ENCODE peak calls at places on chromosomes 16 and 17, in ten cellular contexts. One of them, this sample, is unnamed. For H3K36me3, the result is how much of the 10 kb centered on the place peaks cover.

GRCh38 chr17:75875940-75876189 is 2.5 kb downstream of the TRIM47 start:
- DNase-seq in ovary: no peak
- DNase-seq in CD8-positive, alpha-beta T cell: no peak
- DNase-seq in breast epithelium: peak
- DNase-seq in prostate gland: peak
- DNase-seq in left ventricle myocardium inferior: no peak
- DNase-seq in osteoblast: no peak
- DNase-seq in uterus: peak
- DNase-seq in heart left ventricle: peak
- DNase-seq in GM23338: no peak
- DNase-seq in this sample: no peak

GRCh38 chr17:36937961-36938565 is 788 bp downstream of the LHX1 start:
- DNase-seq in ovary: no peak
- DNase-seq in CD8-positive, alpha-beta T cell: no peak
- DNase-seq in breast epithelium: no peak
- DNase-seq in prostate gland: no peak
- DNase-seq in left ventricle myocardium inferior: no peak
- DNase-seq in osteoblast: peak
- DNase-seq in uterus: no peak
- DNase-seq in heart left ventricle: no peak
- DNase-seq in GM23338: peak
- DNase-seq in this sample: no peak

GRCh38 chr17:44842748-44843147 is 4.9 kb upstream of the HIGD1B start:
- DNase-seq in ovary: no peak
- DNase-seq in CD8-positive, alpha-beta T cell: no peak
- DNase-seq in breast epithelium: no peak
- DNase-seq in prostate gland: no peak
- DNase-seq in left ventricle myocardium inferior: no peak
- DNase-seq in osteoblast: peak
- DNase-seq in uterus: no peak
- DNase-seq in heart left ventricle: peak
- DNase-seq in GM23338: peak
- DNase-seq in this sample: no peak

GRCh38 chr17:77375917-77376651 is 235.3 kb downstream of the SEC14L1 start:
- DNase-seq in ovary: peak
- DNase-seq in CD8-positive, alpha-beta T cell: peak
- DNase-seq in breast epithelium: peak
- DNase-seq in prostate gland: no peak
- DNase-seq in left ventricle myocardium inferior: no peak
- DNase-seq in osteoblast: peak
- DNase-seq in uterus: peak
- DNase-seq in heart left ventricle: no peak
- DNase-seq in GM23338: no peak
- DNase-seq in this sample: no peak

GRCh38 chr16:30418350-30419181 is 11.2 kb downstream of the ZNF771 start:
- DNase-seq in ovary: no peak
- DNase-seq in CD8-positive, alpha-beta T cell: no peak
- DNase-seq in breast epithelium: no peak
- DNase-seq in prostate gland: no peak
- DNase-seq in left ventricle myocardium inferior: no peak
- DNase-seq in osteoblast: no peak
- DNase-seq in uterus: no peak
- DNase-seq in heart left ventricle: no peak
- DNase-seq in GM23338: peak
- DNase-seq in this sample: no peak

GRCh38 chr16:57175896-57176295 is 9.9 kb downstream of the PSME3IP1 start:
- DNase-seq in ovary: no peak
- DNase-seq in CD8-positive, alpha-beta T cell: no peak
- DNase-seq in breast epithelium: no peak
- DNase-seq in prostate gland: no peak
- DNase-seq in left ventricle myocardium inferior: no peak
- DNase-seq in osteoblast: no peak
- DNase-seq in uterus: no peak
- DNase-seq in heart left ventricle: no peak
- DNase-seq in GM23338: no peak
- DNase-seq in this sample: no peak

GRCh38 chr17:17494499-17495447 is 1.4 kb downstream of the RASD1 start:
- DNase-seq in ovary: peak
- DNase-seq in CD8-positive, alpha-beta T cell: no peak
- DNase-seq in breast epithelium: peak
- DNase-seq in prostate gland: peak
- DNase-seq in left ventricle myocardium inferior: peak
- DNase-seq in osteoblast: peak
- DNase-seq in uterus: peak
- DNase-seq in heart left ventricle: peak
- DNase-seq in GM23338: peak
- DNase-seq in this sample: peak

GRCh38 chr16:66541388-66542360 is 8.2 kb downstream of the TK2 start:
- DNase-seq in ovary: no peak
- DNase-seq in CD8-positive, alpha-beta T cell: no peak
- DNase-seq in breast epithelium: no peak
- DNase-seq in prostate gland: no peak
- DNase-seq in left ventricle myocardium inferior: no peak
- DNase-seq in osteoblast: no peak
- DNase-seq in uterus: no peak
- DNase-seq in heart left ventricle: no peak
- DNase-seq in GM23338: peak
- DNase-seq in this sample: no peak

GRCh38 chr16:88667496-88667895 is 4.6 kb upstream of the MVD start:
- DNase-seq in ovary: no peak
- DNase-seq in CD8-positive, alpha-beta T cell: no peak
- DNase-seq in breast epithelium: no peak
- DNase-seq in prostate gland: no peak
- DNase-seq in left ventricle myocardium inferior: no peak
- DNase-seq in osteoblast: peak
- DNase-seq in uterus: no peak
- DNase-seq in heart left ventricle: no peak
- DNase-seq in GM23338: no peak
- DNase-seq in this sample: no peak

GRCh38 chr17:2959371-2960130 is 103.9 kb downstream of the OR1D5 start:
- DNase-seq in ovary: peak
- DNase-seq in CD8-positive, alpha-beta T cell: no peak
- DNase-seq in breast epithelium: no peak
- DNase-seq in prostate gland: no peak
- DNase-seq in left ventricle myocardium inferior: no peak
- DNase-seq in osteoblast: peak
- DNase-seq in uterus: no peak
- DNase-seq in heart left ventricle: no peak
- DNase-seq in GM23338: no peak
- DNase-seq in this sample: no peak

GRCh38 chr16:22098538-22099255 is 6.4 kb downstream of the VWA3A start:
- DNase-seq in ovary: no peak
- DNase-seq in CD8-positive, alpha-beta T cell: no peak
- DNase-seq in breast epithelium: no peak
- DNase-seq in prostate gland: no peak
- DNase-seq in left ventricle myocardium inferior: no peak
- DNase-seq in osteoblast: no peak
- DNase-seq in uterus: no peak
- DNase-seq in heart left ventricle: no peak
- DNase-seq in GM23338: peak
- DNase-seq in this sample: no peak

GRCh38 chr16:10607157-10607556 is 26.8 kb upstream of the EMP2 start:
- DNase-seq in ovary: no peak
- DNase-seq in CD8-positive, alpha-beta T cell: no peak
- DNase-seq in breast epithelium: no peak
- DNase-seq in prostate gland: no peak
- DNase-seq in left ventricle myocardium inferior: no peak
- DNase-seq in osteoblast: no peak
- DNase-seq in uterus: no peak
- DNase-seq in heart left ventricle: no peak
- DNase-seq in GM23338: no peak
- DNase-seq in this sample: no peak

GRCh38 chr17:72373910-72374741 is 253.3 kb downstream of the SOX9 start:
- DNase-seq in ovary: no peak
- DNase-seq in CD8-positive, alpha-beta T cell: no peak
- DNase-seq in breast epithelium: no peak
- DNase-seq in prostate gland: no peak
- DNase-seq in left ventricle myocardium inferior: peak
- DNase-seq in osteoblast: peak
- DNase-seq in uterus: no peak
- DNase-seq in heart left ventricle: no peak
- DNase-seq in GM23338: no peak
- DNase-seq in this sample: no peak
- H3K27ac ChIP-seq in ovary: no peak
- H3K27ac ChIP-seq in CD8-positive, alpha-beta T cell: no peak
- H3K27ac ChIP-seq in breast epithelium: no peak
- H3K27ac ChIP-seq in prostate gland: no peak
- H3K27ac ChIP-seq in left ventricle myocardium inferior: no peak
- H3K27ac ChIP-seq in osteoblast: no peak
- H3K27ac ChIP-seq in uterus: no peak
- H3K27ac ChIP-seq in heart left ventricle: no peak
- H3K27ac ChIP-seq in GM23338: no peak
- H3K27ac ChIP-seq in this sample: no peak

DNA sequence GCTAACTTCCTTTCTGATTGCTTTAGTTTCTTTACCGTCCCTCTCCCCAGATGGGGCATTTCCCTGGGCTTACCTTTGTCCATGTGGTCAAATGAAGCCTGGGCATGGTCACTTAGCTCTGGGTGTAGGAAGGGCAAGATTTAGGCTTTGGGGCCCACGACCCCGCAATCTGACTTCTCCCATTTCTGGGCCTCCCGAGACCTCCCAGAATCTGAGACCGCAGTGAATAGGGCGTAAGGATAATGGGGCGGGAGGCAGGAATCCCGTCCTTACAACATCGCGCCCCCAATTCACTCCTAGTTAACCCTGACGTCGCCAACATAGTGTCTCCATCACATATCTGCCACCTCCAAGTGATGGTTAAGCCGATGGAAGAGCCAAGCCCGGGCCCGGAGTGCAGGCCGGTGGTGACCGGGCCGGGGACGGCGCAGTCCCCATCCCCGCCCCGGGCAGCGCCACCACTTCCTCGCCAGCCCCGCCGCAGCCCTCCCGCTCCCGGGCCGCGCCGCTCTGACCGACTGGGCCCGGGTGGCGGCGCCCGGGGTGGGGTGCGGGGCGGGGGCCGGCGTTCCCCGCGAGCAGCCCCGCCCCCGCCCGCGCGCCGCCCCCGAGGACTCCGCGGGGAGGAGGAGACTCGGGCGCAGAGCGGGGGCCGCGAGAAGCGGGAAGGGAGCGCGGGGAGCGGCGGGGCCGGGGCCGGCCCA is at the start of gene RHBDL3:
- DNase-seq in ovary: peak
- DNase-seq in CD8-positive, alpha-beta T cell: no peak
- DNase-seq in breast epithelium: no peak
- DNase-seq in prostate gland: no peak
- DNase-seq in left ventricle myocardium inferior: peak
- DNase-seq in osteoblast: peak
- DNase-seq in uterus: peak
- DNase-seq in heart left ventricle: peak
- DNase-seq in GM23338: peak
- DNase-seq in this sample: peak
- TF ChIP-seq CTCF in ovary: no peak
- TF ChIP-seq CTCF in CD8-positive, alpha-beta T cell: no peak
- TF ChIP-seq CTCF in breast epithelium: no peak
- TF ChIP-seq CTCF in prostate gland: no peak
- TF ChIP-seq CTCF in left ventricle myocardium inferior: no peak
- TF ChIP-seq CTCF in osteoblast: no peak
- TF ChIP-seq CTCF in uterus: no peak
- TF ChIP-seq CTCF in heart left ventricle: no peak
- TF ChIP-seq CTCF in GM23338: no peak
- TF ChIP-seq CTCF in this sample: no peak

DNA sequence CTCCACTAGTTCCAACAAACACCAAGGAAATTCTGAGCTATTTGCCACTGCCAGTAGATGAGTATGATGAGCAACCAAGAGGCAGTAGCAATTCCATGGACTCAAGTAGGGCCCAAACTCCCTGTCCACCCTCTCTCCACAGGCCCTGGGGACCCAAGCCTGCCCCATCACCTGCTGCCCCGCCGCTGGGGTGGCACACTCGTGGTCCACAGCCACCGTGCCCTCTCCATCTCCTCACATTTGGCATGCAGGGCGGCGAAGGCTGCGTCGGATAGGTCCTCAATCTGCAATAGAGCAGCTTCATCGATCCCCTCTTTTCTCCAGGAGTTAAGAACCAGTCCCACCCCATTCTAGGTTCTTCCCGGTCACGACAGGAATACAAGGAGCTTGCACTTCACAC is 33.9 kb downstream of the STH start:
- DNase-seq in ovary: peak
- DNase-seq in CD8-positive, alpha-beta T cell: no peak
- DNase-seq in breast epithelium: peak
- DNase-seq in prostate gland: no peak
- DNase-seq in left ventricle myocardium inferior: no peak
- DNase-seq in osteoblast: no peak
- DNase-seq in uterus: no peak
- DNase-seq in heart left ventricle: no peak
- DNase-seq in GM23338: no peak
- DNase-seq in this sample: no peak
- H3K36me3 ChIP-seq in ovary: under half
- H3K36me3 ChIP-seq in CD8-positive, alpha-beta T cell: half or more
- H3K36me3 ChIP-seq in breast epithelium: under half
- H3K36me3 ChIP-seq in prostate gland: under half
- H3K36me3 ChIP-seq in left ventricle myocardium inferior: half or more
- H3K36me3 ChIP-seq in osteoblast: half or more
- H3K36me3 ChIP-seq in uterus: under half
- H3K36me3 ChIP-seq in heart left ventricle: half or more
- H3K36me3 ChIP-seq in GM23338: under half
- H3K36me3 ChIP-seq in this sample: half or more

DNA sequence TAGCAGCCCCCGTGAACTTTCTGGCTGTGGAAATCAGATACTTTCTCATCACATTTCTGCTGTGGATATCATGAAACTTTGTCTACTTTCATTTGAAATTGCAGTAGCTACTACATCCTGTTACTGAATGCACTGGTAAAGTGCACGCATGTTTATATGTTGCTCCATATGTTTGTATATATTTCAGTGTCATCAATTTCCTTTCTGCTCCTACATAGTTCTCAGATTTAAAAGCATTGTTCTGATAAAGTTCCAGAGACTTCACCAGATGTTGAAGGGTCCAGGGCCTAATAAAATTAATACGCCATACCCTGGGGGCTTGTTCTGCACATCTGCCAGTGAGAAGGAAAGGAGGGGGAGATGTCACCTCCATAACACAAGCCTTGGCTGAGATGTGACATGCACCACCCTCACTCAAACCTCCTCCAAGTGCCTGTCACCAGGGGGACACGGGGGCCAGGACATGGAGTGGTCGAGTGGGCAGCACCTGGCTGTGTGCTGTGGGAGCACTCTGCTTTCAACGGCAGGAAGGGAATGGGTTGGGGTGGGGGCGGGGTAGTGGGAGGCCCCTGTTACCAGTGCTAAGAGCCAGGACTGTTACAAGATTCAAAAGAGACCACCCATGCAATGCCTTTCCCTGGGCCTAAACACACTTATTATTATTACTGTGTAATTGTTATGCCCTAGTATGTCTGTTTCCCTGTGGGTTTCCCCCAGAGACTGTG is 193.3 kb downstream of the FOXL1 start:
- DNase-seq in ovary: no peak
- DNase-seq in CD8-positive, alpha-beta T cell: no peak
- DNase-seq in breast epithelium: no peak
- DNase-seq in prostate gland: no peak
- DNase-seq in left ventricle myocardium inferior: no peak
- DNase-seq in osteoblast: no peak
- DNase-seq in uterus: no peak
- DNase-seq in heart left ventricle: no peak
- DNase-seq in GM23338: no peak
- DNase-seq in this sample: no peak
- H3K27ac ChIP-seq in ovary: no peak
- H3K27ac ChIP-seq in CD8-positive, alpha-beta T cell: no peak
- H3K27ac ChIP-seq in breast epithelium: no peak
- H3K27ac ChIP-seq in prostate gland: no peak
- H3K27ac ChIP-seq in left ventricle myocardium inferior: no peak
- H3K27ac ChIP-seq in osteoblast: peak
- H3K27ac ChIP-seq in uterus: no peak
- H3K27ac ChIP-seq in heart left ventricle: no peak
- H3K27ac ChIP-seq in GM23338: no peak
- H3K27ac ChIP-seq in this sample: no peak

GRCh38 chr16:16167927-16168326 is 55.4 kb downstream of the ABCC6 start:
- DNase-seq in ovary: no peak
- DNase-seq in CD8-positive, alpha-beta T cell: no peak
- DNase-seq in breast epithelium: no peak
- DNase-seq in prostate gland: no peak
- DNase-seq in left ventricle myocardium inferior: no peak
- DNase-seq in osteoblast: no peak
- DNase-seq in uterus: no peak
- DNase-seq in heart left ventricle: no peak
- DNase-seq in GM23338: no peak
- DNase-seq in this sample: no peak
- TF ChIP-seq CTCF in ovary: no peak
- TF ChIP-seq CTCF in CD8-positive, alpha-beta T cell: no peak
- TF ChIP-seq CTCF in breast epithelium: no peak
- TF ChIP-seq CTCF in prostate gland: no peak
- TF ChIP-seq CTCF in left ventricle myocardium inferior: no peak
- TF ChIP-seq CTCF in osteoblast: no peak
- TF ChIP-seq CTCF in uterus: no peak
- TF ChIP-seq CTCF in heart left ventricle: no peak
- TF ChIP-seq CTCF in GM23338: peak
- TF ChIP-seq CTCF in this sample: no peak